ENCODE peak calls at places on chromosome 22, in six cellular contexts. J is right atrium auricular region; Y is brain microvascular endothelial cell; M is CD4-positive, CD25-positive, alpha-beta regulatory T cell; B is GM23338; N is upper lobe of right lung. U is an unnamed sample. For H3K36me3 and H3K27me3, the result is how much of the 10 kb centered on the place peaks cover.

GRCh38 chr22:37802310-37803194 is 5.2 kb upstream of the GCAT start:
- DNase-seq in J (no peak), Y (no peak), M (no peak), B (peak), N (peak), U (peak)

GRCh38 chr22:45006873-45007246 is 2.9 kb downstream of the PHF21B start:
- DNase-seq in J (no peak), Y (no peak), M (no peak), B (peak), N (no peak), U (peak)

GRCh38 chr22:38397189-38398097 is 57.6 kb downstream of the KCNJ4 start:
- DNase-seq in J (no peak), Y (no peak), M (peak), B (peak), N (peak), U (peak)

GRCh38 chr22:38886333-38886732 is 14.3 kb upstream of the CBX6 start:
- DNase-seq in J (no peak), Y (peak), M (no peak), B (no peak), N (no peak), U (no peak)

GRCh38 chr22:25081409-25081824 is 118.2 kb upstream of the CRYBB3 start:
- DNase-seq in J (no peak), Y (no peak), M (no peak), B (peak), N (no peak), U (peak)

GRCh38 chr22:35313311-35314121 is 13.8 kb downstream of the TOM1 start:
- DNase-seq in J (no peak), Y (peak), M (no peak), B (no peak), N (peak), U (no peak)

GRCh38 chr22:42630901-42631602 is 9.3 kb downstream of the ATP5MGL start:
- DNase-seq in J (no peak), Y (no peak), M (no peak), B (no peak), N (no peak), U (peak)

GRCh38 chr22:27220349-27220748 is 563.0 kb downstream of the MIAT start:
- DNase-seq in J (no peak), Y (peak), M (no peak), B (no peak), N (no peak), U (no peak)

GRCh38 chr22:27482414-27482813 is 319.1 kb downstream of the MN1 start:
- DNase-seq in J (no peak), Y (no peak), M (no peak), B (no peak), N (no peak), U (no peak)

GRCh38 chr22:35140879-35141745 is 75.2 kb downstream of the ISX start:
- DNase-seq in J (no peak), Y (no peak), M (no peak), B (peak), N (no peak), U (peak)

GRCh38 chr22:44660051-44660830 is 41.8 kb upstream of the PRR5 start:
- DNase-seq in J (no peak), Y (no peak), M (no peak), B (no peak), N (no peak), U (peak)

GRCh38 chr22:36569999-36570398 is 41.0 kb upstream of the EIF3D start:
- DNase-seq in J (no peak), Y (peak), M (no peak), B (peak), N (no peak), U (peak)

GRCh38 chr22:43826142-43827093 is 14.3 kb upstream of the EFCAB6 start:
- DNase-seq in J (no peak), Y (peak), M (no peak), B (no peak), N (peak), U (peak)

GRCh38 chr22:37270928-37271650 is 11.2 kb upstream of the CYTH4 start:
- DNase-seq in J (no peak), Y (no peak), M (no peak), B (no peak), N (no peak), U (no peak)

GRCh38 chr22:41831828-41832552 is 915 bp upstream of the SREBF2 start:
- DNase-seq in J (no peak), Y (no peak), M (no peak), B (no peak), N (no peak), U (no peak)

GRCh38 chr22:35355744-35356420 is 25.0 kb upstream of the HMOX1 start:
- DNase-seq in J (no peak), Y (no peak), M (no peak), B (no peak), N (no peak), U (no peak)

GRCh38 chr22:44603774-44604173 is 98.2 kb upstream of the PRR5 start:
- DNase-seq in J (no peak), Y (no peak), M (no peak), B (no peak), N (no peak), U (no peak)

GRCh38 chr22:28229566-28230483 is 310.8 kb upstream of the PITPNB start:
- DNase-seq in J (no peak), Y (peak), M (no peak), B (no peak), N (no peak), U (no peak)

GRCh38 chr22:38788016-38788415 is 5.9 kb downstream of the DNAL4 start:
- DNase-seq in J (no peak), Y (peak), M (no peak), B (no peak), N (no peak), U (no peak)

GRCh38 chr22:19760652-19761002 is at the start of gene TBX1:
- DNase-seq in J (no peak), Y (no peak), M (no peak), B (no peak), N (no peak), U (no peak)
- H3K4me3 ChIP-seq in J (peak), Y (peak), M (peak), B (peak), N (peak), U (peak)

GRCh38 chr22:40310081-40310770 is 36.1 kb upstream of the ADSL start:
- DNase-seq in J (no peak), Y (peak), M (no peak), B (no peak), N (no peak), U (no peak)
- H3K36me3 ChIP-seq in J (half or more), Y (under half), M (half or more), B (under half), N (half or more), U (under half)

GRCh38 chr22:49009359-49010063 is 818.2 kb downstream of the BRD1 start:
- DNase-seq in J (peak), Y (no peak), M (no peak), B (no peak), N (peak), U (peak)
- H3K27me3 ChIP-seq in J (under half), Y (under half), M (under half), B (under half), N (under half), U (under half)

GRCh38 chr22:23878219-23878618 is 16.0 kb upstream of the MIF start:
- DNase-seq in J (no peak), Y (no peak), M (no peak), B (no peak), N (no peak), U (peak)

GRCh38 chr22:23888615-23889401 is 5.4 kb upstream of the MIF start:
- DNase-seq in J (no peak), Y (peak), M (no peak), B (peak), N (no peak), U (peak)

GRCh38 chr22:23882370-23882769 is 11.8 kb upstream of the MIF start:
- DNase-seq in J (no peak), Y (no peak), M (no peak), B (no peak), N (no peak), U (no peak)

GRCh38 chr22:23884133-23884532 is 10.1 kb upstream of the MIF start:
- DNase-seq in J (no peak), Y (no peak), M (no peak), B (no peak), N (no peak), U (no peak)

GRCh38 chr22:23883658-23884057 is 10.5 kb upstream of the MIF start:
- DNase-seq in J (no peak), Y (no peak), M (no peak), B (no peak), N (no peak), U (no peak)
- H3K4me3 ChIP-seq in J (no peak), Y (no peak), M (no peak), B (no peak), N (no peak), U (no peak)

GRCh38 chr22:30469165-30469564 is 2.7 kb downstream of the SEC14L3 start:
- DNase-seq in J (no peak), Y (no peak), M (no peak), B (no peak), N (no peak), U (no peak)
- H3K36me3 ChIP-seq in J (under half), Y (under half), M (under half), B (under half), N (under half), U (under half)

GRCh38 chr22:48042621-48043395 is 1280.4 kb downstream of the TBC1D22A start:
- DNase-seq in J (peak), Y (no peak), M (no peak), B (no peak), N (no peak), U (peak)
- H3K27me3 ChIP-seq in J (under half), Y (under half), M (under half), B (under half), N (under half), U (under half)

GRCh38 chr22:22487869-22488597 is 20.5 kb downstream of the ZNF280B start:
- DNase-seq in J (no peak), Y (no peak), M (no peak), B (no peak), N (no peak), U (no peak)
- H3K4me3 ChIP-seq in J (no peak), Y (no peak), M (no peak), B (no peak), N (no peak), U (no peak)

GRCh38 chr22:26199665-26200064 is 30.4 kb downstream of the SEZ6L start:
- DNase-seq in J (no peak), Y (no peak), M (no peak), B (peak), N (no peak), U (peak)
- H3K36me3 ChIP-seq in J (under half), Y (under half), M (under half), B (under half), N (under half), U (under half)